ENCODE peak calls at places on chromosomes 7 and 10, in six cellular contexts. S is HepG2, V is H1, R is GM12878, G is K562, L is HCT116. W is an unnamed sample.
A peak's percentile ranks its signal among the peaks of the same experiment; 100 is the strongest.

GRCh38 chr7:94941844-94942632 is 34.6 kb downstream of the PPP1R9A start:
- DNase-seq in S (no peak), G (no peak), L (no peak), R (no peak), V (no peak), W (no peak)

GRCh38 chr7:151694828-151695580 is 175.3 kb upstream of the RHEB start:
- DNase-seq in V (no peak), G (no peak), R (no peak), L (no peak), S (peak; percentile 40), W (no peak)

GRCh38 chr7:6545398-6546126 is 5.7 kb downstream of the GRID2IP start:
- DNase-seq in S (no peak), V (no peak), G (no peak), R (no peak), L (no peak), W (no peak)

GRCh38 chr7:35726654-35727053 is 31.7 kb upstream of the HERPUD2 start:
- DNase-seq in S (no peak), G (no peak), L (no peak), R (no peak), V (no peak), W (no peak)

GRCh38 chr7:96503597-96503996 is 181.7 kb upstream of the SLC25A13 start:
- DNase-seq in L (no peak), R (no peak), S (no peak), V (no peak), G (no peak), W (no peak)

GRCh38 chr10:100826983-100827818 is 81.8 kb downstream of the PAX2 start:
- DNase-seq in R (no peak), L (peak; percentile 56), G (no peak), S (no peak), V (peak; percentile 72), W (no peak)

GRCh38 chr7:4240813-4241612 is 441.1 kb upstream of the FOXK1 start:
- DNase-seq in V (no peak), L (no peak), S (no peak), G (no peak), R (no peak), W (no peak)

GRCh38 chr10:121338206-121338991 is 259.8 kb downstream of the FGFR2 start:
- DNase-seq in V (no peak), G (no peak), S (no peak), L (no peak), R (no peak), W (no peak)

GRCh38 chr7:146635200-146636032 is 518.8 kb downstream of the CNTNAP2 start:
- DNase-seq in L (no peak), R (no peak), S (no peak), G (no peak), V (no peak), W (no peak)

GRCh38 chr10:93123766-93124165 is 50.1 kb downstream of the CYP26A1 start:
- DNase-seq in L (no peak), R (no peak), S (no peak), G (no peak), V (no peak), W (no peak)

GRCh38 chr10:44973323-44974081 is 5.1 kb downstream of the DEPP1 start:
- DNase-seq in S (no peak), L (no peak), G (no peak), V (no peak), R (no peak), W (no peak)

GRCh38 chr7:23966941-23967340 is 256.9 kb downstream of the STK31 start:
- DNase-seq in L (no peak), R (no peak), V (no peak), G (no peak), S (no peak), W (no peak)

GRCh38 chr10:97543025-97543546 is 29.5 kb upstream of the ANKRD2 start:
- DNase-seq in R (no peak), G (peak; percentile 68), S (peak; percentile 50), V (no peak), L (peak; percentile 85), W (no peak)

GRCh38 chr10:63521389-63522128 is at the start of gene REEP3:
- DNase-seq in L (no peak), G (peak; percentile 83), S (peak; percentile 46), V (peak; percentile 85), R (no peak), W (peak; percentile 47)

GRCh38 chr10:46543379-46544014 is 13.0 kb downstream of the GPRIN2 start:
- DNase-seq in G (no peak), V (no peak), R (no peak), L (no peak), S (no peak), W (no peak)

GRCh38 chr10:119652361-119652760 is 1.2 kb downstream of the BAG3 start:
- DNase-seq in R (no peak), V (no peak), G (peak; percentile 65), L (peak; percentile 43), S (peak; percentile 35), W (no peak)

GRCh38 chr7:77464589-77464988 is 48.4 kb upstream of the GSAP start:
- DNase-seq in S (no peak), V (no peak), G (no peak), R (peak; percentile 55), L (no peak), W (no peak)

GRCh38 chr10:115760131-115760530 is 512.9 kb downstream of the GFRA1 start:
- DNase-seq in R (no peak), L (no peak), G (no peak), S (no peak), V (no peak), W (no peak)

GRCh38 chr7:103574536-103574935 is 128.5 kb upstream of the SLC26A5 start:
- DNase-seq in V (no peak), R (no peak), G (no peak), L (no peak), S (no peak), W (no peak)

GRCh38 chr7:1850976-1851571 is 181.0 kb downstream of the ELFN1 start:
- DNase-seq in G (no peak), L (no peak), S (no peak), V (no peak), R (no peak), W (no peak)

GRCh38 chr10:133438711-133439273 is 14.4 kb upstream of the SPRN start:
- DNase-seq in L (peak; percentile 0), R (peak; percentile 16), S (peak; percentile 17), V (no peak), G (peak; percentile 55), W (no peak)

GRCh38 chr10:132065491-132066105 is at the start of gene JAKMIP3:
- DNase-seq in R (no peak), G (peak; percentile 7), L (no peak), V (peak; percentile 72), S (peak; percentile 72), W (no peak)
- H3K9ac ChIP-seq in R (no peak within 1 kb of the TSS), G (no peak within 1 kb of the TSS), L (no peak within 1 kb of the TSS), V (no peak within 1 kb of the TSS), S (peak within 1 kb of the TSS; percentile 33), W (peak within 1 kb of the TSS; percentile 46)

DNA sequence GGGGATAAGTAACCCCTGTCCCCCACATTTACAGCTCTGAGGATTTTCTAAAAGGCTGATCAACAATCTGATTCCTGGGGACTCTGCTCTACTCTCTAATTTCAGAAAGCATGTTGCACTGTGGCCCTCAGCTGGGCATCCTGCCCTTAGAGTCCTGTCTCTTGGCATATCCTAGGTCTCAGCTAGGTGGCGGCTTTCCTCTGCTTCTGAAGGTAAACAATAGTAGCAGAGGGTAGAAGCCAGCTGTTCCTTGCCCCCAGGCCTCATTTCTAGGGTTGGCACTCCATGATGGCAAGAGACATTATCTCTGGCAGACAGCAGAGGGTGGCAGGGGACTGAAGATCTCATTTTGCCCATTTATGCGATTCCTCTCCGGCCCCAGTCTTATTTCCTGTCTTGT is 77.0 kb downstream of the ADCYAP1R1 start:
- DNase-seq in G (no peak), L (no peak), V (peak; percentile 48), S (no peak), R (no peak), W (no peak)
- TF ChIP-seq ZNF274 in G (no peak), L (no peak), V (no peak), S (no peak), R (no peak), W (no peak)

DNA sequence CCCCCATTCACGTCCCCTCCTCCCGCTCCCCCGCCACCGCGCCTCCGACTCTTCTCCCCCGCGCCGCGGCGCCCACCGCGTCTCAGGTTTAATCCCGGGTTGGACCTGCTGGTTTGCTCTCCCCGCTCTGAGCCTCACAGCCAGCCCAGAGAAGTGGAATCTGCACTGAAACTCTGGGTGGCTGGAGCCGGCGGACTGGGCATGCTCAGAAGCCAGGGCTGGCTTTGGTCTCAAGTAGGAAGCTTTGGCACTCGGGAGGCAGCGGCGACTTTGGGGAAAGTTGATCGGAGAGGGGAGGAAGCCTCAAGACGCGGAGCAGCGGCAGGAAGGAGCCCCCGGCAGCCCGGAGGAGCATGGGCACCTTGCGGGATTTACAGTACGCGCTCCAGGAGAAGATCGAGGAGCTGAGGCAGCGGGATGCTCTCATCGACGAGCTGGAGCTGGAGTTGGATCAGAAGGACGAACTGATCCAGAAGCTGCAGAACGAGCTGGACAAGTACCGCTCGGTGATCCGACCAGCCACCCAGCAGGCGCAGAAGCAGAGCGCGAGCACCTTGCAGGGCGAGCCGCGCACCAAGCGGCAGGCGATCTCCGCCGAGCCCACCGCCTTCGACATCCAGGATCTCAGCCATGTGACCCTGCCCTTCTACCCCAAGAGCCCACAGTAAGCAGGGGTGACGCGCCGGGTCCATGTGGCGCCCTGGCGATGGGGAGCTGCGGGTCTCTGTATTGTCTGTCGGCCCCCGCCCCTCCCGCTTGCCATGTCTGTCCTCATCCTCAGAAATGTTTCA is at the start of gene PRKG1:
- DNase-seq in G (no peak), L (no peak), R (no peak), S (peak; percentile 5), V (peak; percentile 85), W (peak; percentile 64)
- H3K9ac ChIP-seq in G (no peak within 1 kb of the TSS), L (no peak within 1 kb of the TSS), R (no peak within 1 kb of the TSS), S (no peak within 1 kb of the TSS), V (peak within 1 kb of the TSS; percentile 72), W (peak within 1 kb of the TSS; percentile 87)

GRCh38 chr10:21501109-21501508 is 24.4 kb downstream of the SKIDA1 start:
- DNase-seq in S (no peak), G (no peak), V (peak; percentile 50), R (no peak), L (no peak), W (no peak)

GRCh38 chr10:21500578-21500910 is 24.9 kb downstream of the SKIDA1 start:
- DNase-seq in S (no peak), V (no peak), R (no peak), G (no peak), L (no peak), W (no peak)

GRCh38 chr10:21498977-21499376 is 26.5 kb downstream of the SKIDA1 start:
- DNase-seq in R (no peak), V (no peak), L (no peak), G (no peak), S (no peak), W (no peak)

GRCh38 chr10:21499580-21499909 is 25.9 kb downstream of the SKIDA1 start:
- DNase-seq in G (no peak), R (no peak), S (no peak), L (no peak), V (no peak), W (no peak)

DNA sequence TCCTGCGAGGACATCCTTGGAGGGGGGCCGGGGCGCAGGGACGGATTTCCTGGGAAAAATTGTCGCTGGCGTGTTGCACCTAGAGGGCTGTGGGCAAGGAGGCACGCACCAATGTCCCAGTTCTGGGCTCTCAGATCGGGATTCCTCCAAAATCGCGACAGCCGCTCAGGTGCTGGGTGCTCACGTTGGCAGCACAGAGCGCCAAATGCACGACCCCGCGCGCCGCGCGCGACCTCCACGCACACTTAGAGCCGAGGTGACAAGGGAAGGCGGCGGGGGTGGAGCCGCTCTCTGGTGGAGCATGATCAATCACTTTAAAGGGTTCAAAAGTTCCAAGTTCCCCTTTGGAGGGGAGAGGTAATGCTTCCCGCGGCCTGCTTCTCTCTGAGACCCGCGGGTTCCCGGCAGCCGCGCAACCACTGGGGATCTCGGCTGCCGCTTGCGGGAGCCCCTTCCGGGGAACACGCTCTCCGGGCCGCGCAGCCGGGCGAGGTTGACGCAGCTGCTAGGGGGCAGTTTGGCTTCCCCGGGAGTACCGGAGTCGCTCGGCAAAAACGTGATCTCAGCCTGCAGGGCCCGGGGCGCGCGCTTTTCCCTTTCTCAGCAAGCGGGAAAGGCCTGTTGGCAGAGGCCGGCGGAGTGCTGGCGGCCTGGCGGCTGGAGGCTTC is 25.4 kb downstream of the SKIDA1 start:
- DNase-seq in V (peak; percentile 86), R (no peak), G (no peak), S (no peak), L (no peak), W (no peak)
- TF ChIP-seq ZNF274 in V (no peak), R (no peak), G (no peak), S (no peak), L (no peak), W (no peak)

W was measured in NT2/D1.